ENCODE peak calls at places on chromosome 6, in seven cellular contexts. W is stimulated activated CD4-positive, alpha-beta T cell treated with anti-CD3 and anti-CD28 coated beads, TNF-alpha, amount 100 ng/mL, for 48 hours; Q is G401; Z is brain microvascular endothelial cell; T is kidney tubule cell; X is tibial nerve; S is foreskin fibroblast. V is an unnamed sample.

GRCh38 chr6:116096979-116097816 is 3.5 kb upstream of the NT5DC1 start:
- DNase-seq in S (no peak), T (peak; percentile 20), Z (no peak), Q (no peak), X (no peak), W (no peak), V (no peak)

GRCh38 chr6:56526860-56527544 is 115.7 kb downstream of the DST start:
- DNase-seq in Q (no peak), W (no peak), Z (peak; percentile 15), X (no peak), T (no peak), S (no peak), V (no peak)

GRCh38 chr6:125302840-125303511 is 1.2 kb upstream of the HDDC2 start:
- DNase-seq in W (no peak), Q (no peak), T (no peak), X (no peak), S (no peak), Z (no peak), V (no peak)

GRCh38 chr6:139381216-139381615 is 6.8 kb upstream of the CITED2 start:
- DNase-seq in Q (no peak), T (no peak), Z (no peak), S (no peak), W (no peak), X (no peak), V (no peak)

GRCh38 chr6:134663356-134663755 is 286.5 kb downstream of the ALDH8A1 start:
- DNase-seq in X (no peak), Z (no peak), W (no peak), Q (no peak), S (no peak), T (no peak), V (no peak)

GRCh38 chr6:57283096-57283495 is 34.3 kb upstream of the PRIM2 start:
- DNase-seq in Z (no peak), W (no peak), X (no peak), T (no peak), Q (no peak), S (no peak), V (no peak)

GRCh38 chr6:9412951-9413559 is 977.7 kb upstream of the SLC35B3 start:
- DNase-seq in T (peak; percentile 33), Q (peak; percentile 12), X (no peak), W (no peak), Z (no peak), S (no peak), V (peak; percentile 5)

GRCh38 chr6:66662196-66662595 is 955.2 kb upstream of the EYS start:
- DNase-seq in W (no peak), Q (no peak), Z (no peak), T (peak; percentile 5), X (no peak), S (peak; percentile 1), V (peak; percentile 5)

GRCh38 chr6:145948878-145949613 is 15.1 kb downstream of the SHPRH start:
- DNase-seq in S (no peak), Z (no peak), Q (no peak), T (no peak), W (no peak), X (no peak), V (no peak)

GRCh38 chr6:142844065-142844755 is 100.8 kb downstream of the HIVEP2 start:
- DNase-seq in Z (no peak), T (no peak), W (no peak), S (no peak), X (no peak), Q (no peak), V (no peak)

GRCh38 chr6:11613858-11614257 is 76.3 kb downstream of the TMEM170B start:
- DNase-seq in Z (peak; percentile 94), Q (no peak), S (peak; percentile 81), W (no peak), X (no peak), T (peak; percentile 93), V (no peak)

V was measured in cerebellar cortex.